ENCODE peak calls at places on chromosomes 11 and 22, in ten cellular contexts. One of them, this sample, is unnamed.

GRCh38 chr11:22539851-22540376 is 85.7 kb downstream of the FANCF start:
- DNase-seq in CD8-positive, alpha-beta T cell: no peak
- DNase-seq in OCI-LY7: peak
- DNase-seq in endodermal cell: no peak
- DNase-seq in transverse colon: no peak
- DNase-seq in fibroblast of lung: peak
- DNase-seq in psoas muscle: no peak
- DNase-seq in heart left ventricle: no peak
- DNase-seq in upper lobe of right lung: no peak
- DNase-seq in esophagus squamous epithelium: no peak
- DNase-seq in this sample: no peak

GRCh38 chr11:1848640-1849265 is 4.1 kb upstream of the LSP1 start:
- DNase-seq in CD8-positive, alpha-beta T cell: no peak
- DNase-seq in upper lobe of right lung: no peak
- DNase-seq in esophagus squamous epithelium: no peak
- DNase-seq in endodermal cell: no peak
- DNase-seq in fibroblast of lung: no peak
- DNase-seq in OCI-LY7: no peak
- DNase-seq in psoas muscle: no peak
- DNase-seq in transverse colon: no peak
- DNase-seq in heart left ventricle: no peak
- DNase-seq in this sample: no peak

GRCh38 chr11:68690671-68691401 is 6.5 kb downstream of the GAL start:
- DNase-seq in OCI-LY7: no peak
- DNase-seq in transverse colon: no peak
- DNase-seq in heart left ventricle: no peak
- DNase-seq in esophagus squamous epithelium: no peak
- DNase-seq in fibroblast of lung: no peak
- DNase-seq in upper lobe of right lung: no peak
- DNase-seq in psoas muscle: no peak
- DNase-seq in endodermal cell: peak
- DNase-seq in CD8-positive, alpha-beta T cell: peak
- DNase-seq in this sample: peak

GRCh38 chr22:32803020-32803758 is 1.7 kb downstream of the TIMP3 start:
- DNase-seq in psoas muscle: peak
- DNase-seq in CD8-positive, alpha-beta T cell: no peak
- DNase-seq in fibroblast of lung: peak
- DNase-seq in esophagus squamous epithelium: no peak
- DNase-seq in upper lobe of right lung: no peak
- DNase-seq in OCI-LY7: no peak
- DNase-seq in transverse colon: no peak
- DNase-seq in heart left ventricle: peak
- DNase-seq in endodermal cell: peak
- DNase-seq in this sample: no peak

GRCh38 chr22:35324067-35324466 is 24.4 kb downstream of the TOM1 start:
- DNase-seq in CD8-positive, alpha-beta T cell: no peak
- DNase-seq in transverse colon: no peak
- DNase-seq in OCI-LY7: no peak
- DNase-seq in endodermal cell: no peak
- DNase-seq in heart left ventricle: no peak
- DNase-seq in psoas muscle: peak
- DNase-seq in fibroblast of lung: no peak
- DNase-seq in esophagus squamous epithelium: no peak
- DNase-seq in upper lobe of right lung: no peak
- DNase-seq in this sample: no peak

GRCh38 chr11:113991170-113991569 is 16.3 kb downstream of the HTR3A start:
- DNase-seq in CD8-positive, alpha-beta T cell: no peak
- DNase-seq in heart left ventricle: peak
- DNase-seq in OCI-LY7: no peak
- DNase-seq in fibroblast of lung: peak
- DNase-seq in endodermal cell: peak
- DNase-seq in transverse colon: no peak
- DNase-seq in upper lobe of right lung: no peak
- DNase-seq in esophagus squamous epithelium: no peak
- DNase-seq in psoas muscle: no peak
- DNase-seq in this sample: no peak

GRCh38 chr22:19965771-19966709 is 24.4 kb upstream of the TXNRD2 start:
- DNase-seq in OCI-LY7: peak
- DNase-seq in psoas muscle: no peak
- DNase-seq in heart left ventricle: no peak
- DNase-seq in CD8-positive, alpha-beta T cell: no peak
- DNase-seq in esophagus squamous epithelium: no peak
- DNase-seq in fibroblast of lung: no peak
- DNase-seq in transverse colon: no peak
- DNase-seq in endodermal cell: peak
- DNase-seq in upper lobe of right lung: no peak
- DNase-seq in this sample: no peak

GRCh38 chr11:20054584-20054983 is 105.7 kb downstream of the DBX1 start:
- DNase-seq in CD8-positive, alpha-beta T cell: no peak
- DNase-seq in endodermal cell: no peak
- DNase-seq in heart left ventricle: no peak
- DNase-seq in OCI-LY7: no peak
- DNase-seq in fibroblast of lung: no peak
- DNase-seq in psoas muscle: no peak
- DNase-seq in esophagus squamous epithelium: no peak
- DNase-seq in transverse colon: no peak
- DNase-seq in upper lobe of right lung: no peak
- DNase-seq in this sample: no peak

DNA sequence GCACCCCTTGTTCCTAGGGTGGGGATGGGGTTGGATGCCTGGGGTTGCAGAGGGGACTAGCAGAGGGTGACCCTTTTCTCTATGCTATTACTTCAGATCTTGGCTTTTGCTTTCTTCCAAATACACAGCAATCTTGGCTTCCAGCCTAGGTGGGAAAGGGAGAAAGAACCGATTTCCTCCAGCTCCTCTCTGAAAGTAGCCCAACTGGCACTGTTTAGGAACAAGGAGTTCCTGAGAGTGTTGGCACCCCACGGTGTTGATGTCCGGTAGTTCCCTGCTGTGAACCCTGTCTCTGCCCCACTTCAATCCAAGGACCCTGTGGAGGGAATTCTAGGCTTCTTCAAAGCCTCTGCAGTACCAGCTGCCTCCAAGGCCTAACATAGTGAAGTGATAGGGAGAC is 1.1 kb upstream of the SLC3A2 start:
- DNase-seq in upper lobe of right lung: no peak
- DNase-seq in fibroblast of lung: no peak
- DNase-seq in psoas muscle: no peak
- DNase-seq in OCI-LY7: no peak
- DNase-seq in heart left ventricle: no peak
- DNase-seq in transverse colon: no peak
- DNase-seq in endodermal cell: no peak
- DNase-seq in CD8-positive, alpha-beta T cell: no peak
- DNase-seq in esophagus squamous epithelium: no peak
- DNase-seq in this sample: no peak
- H3K27ac ChIP-seq in upper lobe of right lung: peak
- H3K27ac ChIP-seq in fibroblast of lung: peak
- H3K27ac ChIP-seq in psoas muscle: peak
- H3K27ac ChIP-seq in OCI-LY7: peak
- H3K27ac ChIP-seq in heart left ventricle: peak
- H3K27ac ChIP-seq in transverse colon: peak
- H3K27ac ChIP-seq in endodermal cell: no peak
- H3K27ac ChIP-seq in CD8-positive, alpha-beta T cell: no peak
- H3K27ac ChIP-seq in esophagus squamous epithelium: peak
- H3K27ac ChIP-seq in this sample: peak

DNA sequence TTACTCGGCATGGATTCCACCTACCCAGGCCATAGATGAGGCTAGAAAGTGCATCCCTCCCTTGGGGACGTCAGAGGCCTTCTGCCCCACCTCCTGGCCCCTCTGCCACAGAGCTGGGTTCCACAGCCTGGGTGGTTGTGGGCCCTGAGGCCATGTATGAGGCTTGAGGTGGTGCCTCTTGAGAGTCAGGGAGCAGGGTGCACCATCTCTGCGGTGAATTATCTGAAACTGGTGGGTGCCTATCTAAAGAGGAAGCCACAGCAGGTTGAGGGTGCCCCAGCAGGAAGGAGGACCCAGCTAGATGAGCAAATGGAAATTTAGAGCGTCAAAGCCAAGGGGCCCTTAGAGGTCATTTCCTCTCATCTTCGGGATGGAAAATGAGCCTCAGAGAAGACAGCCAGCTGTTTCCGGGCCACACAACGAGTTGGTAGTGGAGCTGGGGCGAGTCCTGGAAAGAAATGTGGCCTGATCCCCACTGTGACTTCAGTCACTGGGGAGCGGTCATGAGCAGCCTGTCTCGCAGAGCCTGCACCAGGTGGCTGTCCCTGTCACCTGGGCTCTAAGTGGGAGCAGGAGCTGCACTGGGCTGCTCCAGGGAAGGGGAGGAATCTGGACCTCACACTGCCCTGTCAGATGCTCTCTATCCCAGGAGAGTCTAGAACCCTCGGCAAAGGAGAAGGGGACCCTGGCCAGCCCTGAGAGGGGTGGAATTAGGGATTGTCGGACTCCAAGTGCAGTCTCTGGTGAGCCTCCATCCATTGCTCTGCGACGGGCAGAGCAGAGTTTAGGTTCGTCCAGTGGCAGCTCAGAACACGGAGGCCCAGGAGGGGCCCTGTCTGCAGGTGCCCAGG is 7.3 kb downstream of the ADORA2A start:
- DNase-seq in fibroblast of lung: peak
- DNase-seq in CD8-positive, alpha-beta T cell: peak
- DNase-seq in heart left ventricle: peak
- DNase-seq in transverse colon: peak
- DNase-seq in esophagus squamous epithelium: peak
- DNase-seq in OCI-LY7: peak
- DNase-seq in upper lobe of right lung: peak
- DNase-seq in psoas muscle: peak
- DNase-seq in endodermal cell: peak
- DNase-seq in this sample: peak
- H3K4me3 ChIP-seq in fibroblast of lung: no peak
- H3K4me3 ChIP-seq in CD8-positive, alpha-beta T cell: peak
- H3K4me3 ChIP-seq in heart left ventricle: no peak
- H3K4me3 ChIP-seq in transverse colon: no peak
- H3K4me3 ChIP-seq in esophagus squamous epithelium: no peak
- H3K4me3 ChIP-seq in OCI-LY7: peak
- H3K4me3 ChIP-seq in upper lobe of right lung: no peak
- H3K4me3 ChIP-seq in psoas muscle: no peak
- H3K4me3 ChIP-seq in endodermal cell: no peak
- H3K4me3 ChIP-seq in this sample: peak

GRCh38 chr11:73783483-73784020 is 4.1 kb upstream of the MRPL48 start:
- DNase-seq in CD8-positive, alpha-beta T cell: no peak
- DNase-seq in upper lobe of right lung: no peak
- DNase-seq in heart left ventricle: no peak
- DNase-seq in transverse colon: no peak
- DNase-seq in esophagus squamous epithelium: no peak
- DNase-seq in OCI-LY7: no peak
- DNase-seq in endodermal cell: no peak
- DNase-seq in psoas muscle: no peak
- DNase-seq in fibroblast of lung: no peak
- DNase-seq in this sample: no peak

GRCh38 chr11:73787051-73787642 is 527 bp upstream of the MRPL48 start:
- DNase-seq in CD8-positive, alpha-beta T cell: no peak
- DNase-seq in psoas muscle: no peak
- DNase-seq in transverse colon: no peak
- DNase-seq in esophagus squamous epithelium: no peak
- DNase-seq in endodermal cell: no peak
- DNase-seq in OCI-LY7: peak
- DNase-seq in heart left ventricle: no peak
- DNase-seq in upper lobe of right lung: no peak
- DNase-seq in fibroblast of lung: no peak
- DNase-seq in this sample: no peak

GRCh38 chr11:73781303-73781702 is 6.4 kb upstream of the MRPL48 start:
- DNase-seq in upper lobe of right lung: no peak
- DNase-seq in CD8-positive, alpha-beta T cell: no peak
- DNase-seq in transverse colon: no peak
- DNase-seq in endodermal cell: no peak
- DNase-seq in OCI-LY7: no peak
- DNase-seq in esophagus squamous epithelium: no peak
- DNase-seq in fibroblast of lung: no peak
- DNase-seq in psoas muscle: no peak
- DNase-seq in heart left ventricle: no peak
- DNase-seq in this sample: no peak

GRCh38 chr11:73784734-73785133 is 2.9 kb upstream of the MRPL48 start:
- DNase-seq in OCI-LY7: no peak
- DNase-seq in fibroblast of lung: no peak
- DNase-seq in endodermal cell: no peak
- DNase-seq in psoas muscle: no peak
- DNase-seq in transverse colon: no peak
- DNase-seq in upper lobe of right lung: no peak
- DNase-seq in CD8-positive, alpha-beta T cell: no peak
- DNase-seq in esophagus squamous epithelium: no peak
- DNase-seq in heart left ventricle: no peak
- DNase-seq in this sample: no peak

DNA sequence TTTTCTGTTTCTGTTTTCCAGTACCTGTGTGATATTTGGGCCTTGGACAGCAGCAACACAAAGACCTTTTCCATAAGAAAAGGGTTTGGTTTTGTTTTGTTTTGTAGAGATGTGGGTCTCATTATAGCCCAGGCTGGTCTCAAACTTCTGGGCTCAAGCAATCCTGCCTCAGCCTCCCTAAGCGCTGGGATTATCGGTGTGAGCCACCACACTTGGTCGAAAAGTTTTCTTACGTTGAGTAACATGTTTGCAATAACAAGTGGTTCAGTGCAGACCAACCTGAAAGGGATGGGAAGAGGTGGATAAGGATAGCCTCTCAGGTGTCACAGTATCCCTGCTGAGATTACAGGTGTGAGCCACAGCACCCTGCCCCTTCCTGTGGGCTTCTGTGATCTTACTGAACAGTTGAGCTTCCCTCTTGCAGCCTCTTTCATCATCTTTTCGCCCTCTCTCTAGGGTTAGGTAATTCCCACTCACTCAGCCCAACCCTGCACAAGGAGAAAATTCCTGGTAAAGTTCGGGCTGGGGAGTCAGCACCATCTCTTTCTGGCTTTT is 3.5 kb upstream of the MRPL48 start:
- DNase-seq in upper lobe of right lung: no peak
- DNase-seq in fibroblast of lung: no peak
- DNase-seq in endodermal cell: peak
- DNase-seq in transverse colon: no peak
- DNase-seq in esophagus squamous epithelium: no peak
- DNase-seq in psoas muscle: no peak
- DNase-seq in OCI-LY7: peak
- DNase-seq in heart left ventricle: no peak
- DNase-seq in CD8-positive, alpha-beta T cell: no peak
- DNase-seq in this sample: no peak
- H3K27ac ChIP-seq in upper lobe of right lung: no peak
- H3K27ac ChIP-seq in fibroblast of lung: no peak
- H3K27ac ChIP-seq in endodermal cell: no peak
- H3K27ac ChIP-seq in transverse colon: no peak
- H3K27ac ChIP-seq in esophagus squamous epithelium: no peak
- H3K27ac ChIP-seq in psoas muscle: no peak
- H3K27ac ChIP-seq in OCI-LY7: peak
- H3K27ac ChIP-seq in heart left ventricle: no peak
- H3K27ac ChIP-seq in CD8-positive, alpha-beta T cell: no peak
- H3K27ac ChIP-seq in this sample: peak

DNA sequence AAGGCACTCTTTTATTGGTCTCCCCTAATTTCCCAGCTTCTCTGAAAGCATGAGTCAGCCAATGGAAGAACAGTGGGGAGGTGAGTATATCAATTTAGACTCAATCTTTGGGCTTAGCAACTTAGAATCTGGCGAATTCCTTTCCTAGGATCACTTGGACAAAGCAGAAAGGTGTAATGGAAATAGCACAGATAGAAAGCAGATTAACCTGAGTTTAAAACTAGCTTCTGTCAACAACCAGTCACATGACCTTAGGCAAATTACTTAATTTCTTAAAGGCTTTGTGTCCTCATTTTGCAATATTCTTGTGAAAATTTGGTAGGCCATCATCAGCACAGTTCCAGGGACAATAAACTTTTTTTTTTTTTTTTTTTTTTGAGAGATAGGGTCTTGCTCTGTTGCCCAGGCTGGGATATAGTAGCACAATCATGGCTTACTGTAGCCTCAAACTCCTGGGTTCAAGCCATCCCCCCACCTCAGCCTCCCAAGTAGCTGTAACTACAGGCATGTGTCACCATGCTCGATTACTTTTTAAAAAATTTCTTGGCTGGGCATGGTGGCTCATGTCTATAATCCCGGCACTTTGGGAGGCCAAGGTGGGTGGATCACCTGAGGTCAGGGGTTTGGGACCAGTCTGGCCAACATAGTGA is 40.8 kb upstream of the PCF11 start:
- DNase-seq in psoas muscle: no peak
- DNase-seq in CD8-positive, alpha-beta T cell: no peak
- DNase-seq in upper lobe of right lung: no peak
- DNase-seq in OCI-LY7: no peak
- DNase-seq in endodermal cell: no peak
- DNase-seq in fibroblast of lung: no peak
- DNase-seq in heart left ventricle: no peak
- DNase-seq in transverse colon: no peak
- DNase-seq in esophagus squamous epithelium: no peak
- DNase-seq in this sample: no peak
- H3K4me3 ChIP-seq in psoas muscle: no peak
- H3K4me3 ChIP-seq in CD8-positive, alpha-beta T cell: peak
- H3K4me3 ChIP-seq in upper lobe of right lung: no peak
- H3K4me3 ChIP-seq in OCI-LY7: no peak
- H3K4me3 ChIP-seq in endodermal cell: no peak
- H3K4me3 ChIP-seq in fibroblast of lung: no peak
- H3K4me3 ChIP-seq in heart left ventricle: no peak
- H3K4me3 ChIP-seq in transverse colon: no peak
- H3K4me3 ChIP-seq in esophagus squamous epithelium: no peak
- H3K4me3 ChIP-seq in this sample: peak